ENCODE peak calls at places on chromosomes 11 and 22, in nine cellular contexts. U is cardiac fibroblast; R is upper lobe of right lung; G is kidney epithelial cell; J is Calu3; S is neural progenitor cell; X is lower lobe of right lung; C is CD4-positive, alpha-beta T cell; T is progenitor cell of endocrine pancreas. H is an unnamed sample.
A peak's percentile ranks its signal among the peaks of the same experiment; 100 is the strongest.

GRCh38 chr11:103920933-103921332 is 115.5 kb upstream of the DDI1 start:
- DNase-seq in J (no peak), X (no peak), S (no peak), R (no peak), U (no peak), T (no peak), C (no peak), G (no peak), H (no peak)

GRCh38 chr22:22912722-22913253 is 25.2 kb downstream of the IGLL5 start:
- DNase-seq in G (no peak), S (no peak), R (no peak), U (no peak), X (no peak), T (no peak), J (no peak), C (no peak), H (no peak)

GRCh38 chr22:43905681-43906080 is 13.9 kb upstream of the PNPLA5 start:
- DNase-seq in S (no peak), T (no peak), X (no peak), C (no peak), U (no peak), J (no peak), G (no peak), R (no peak), H (no peak)

GRCh38 chr22:22811016-22812009 is 76.3 kb upstream of the IGLL5 start:
- DNase-seq in G (no peak), J (no peak), T (no peak), R (no peak), X (no peak), C (no peak), S (no peak), U (no peak), H (no peak)

GRCh38 chr11:46239801-46240061 is 37.7 kb upstream of the CREB3L1 start:
- DNase-seq in S (no peak), X (no peak), R (no peak), G (no peak), U (no peak), T (no peak), C (no peak), J (no peak), H (no peak)

GRCh38 chr11:45900916-45901617 is 6.0 kb downstream of the FREY1 start:
- DNase-seq in R (no peak), G (no peak), U (no peak), S (peak; percentile 48), X (no peak), T (no peak), C (no peak), J (no peak), H (peak; percentile 26)

GRCh38 chr22:45120931-45121330 is 42.8 kb upstream of the NUP50 start:
- DNase-seq in U (no peak), R (no peak), C (no peak), X (no peak), T (no peak), G (no peak), J (no peak), S (no peak), H (no peak)

GRCh38 chr22:49856343-49856742 is 2.7 kb downstream of the ZBED4 start:
- DNase-seq in T (no peak), J (no peak), G (no peak), S (no peak), X (no peak), U (no peak), R (peak; percentile 58), C (no peak), H (no peak)

GRCh38 chr11:75099635-75100034 is 3.0 kb upstream of the OR2AT4 start:
- DNase-seq in J (no peak), R (no peak), S (no peak), C (no peak), X (no peak), T (no peak), U (no peak), G (no peak), H (no peak)

GRCh38 chr11:86644291-86644690 is 28.1 kb downstream of the ME3 start:
- DNase-seq in C (no peak), R (no peak), S (no peak), G (no peak), U (peak; percentile 88), X (no peak), J (no peak), T (no peak), H (no peak)

GRCh38 chr22:36386900-36387663 is 685 bp downstream of the MYH9 start:
- DNase-seq in X (peak; percentile 92), G (no peak), U (no peak), T (no peak), R (peak; percentile 93), S (peak; percentile 50), C (no peak), J (peak; percentile 59), H (peak; percentile 48)

GRCh38 chr11:1876361-1877063 is 15.2 kb downstream of the PRR33 start:
- DNase-seq in J (peak; percentile 72), T (peak; percentile 56), R (peak; percentile 68), S (peak; percentile 65), U (peak; percentile 55), G (no peak), C (no peak), X (peak; percentile 52), H (peak; percentile 83)

GRCh38 chr11:70183483-70184176 is 19.5 kb upstream of the FADD start:
- DNase-seq in C (no peak), J (no peak), T (no peak), S (no peak), G (no peak), R (no peak), X (no peak), U (no peak), H (no peak)

GRCh38 chr22:45007247-45007945 is 2.4 kb downstream of the PHF21B start:
- DNase-seq in C (no peak), T (peak; percentile 87), J (peak; percentile 36), S (peak; percentile 96), X (no peak), R (no peak), U (peak; percentile 26), G (no peak), H (peak; percentile 88)

GRCh38 chr11:86171627-86172026 is 72.9 kb upstream of the EED start:
- DNase-seq in G (no peak), J (no peak), S (no peak), C (no peak), R (no peak), T (no peak), U (no peak), X (no peak), H (no peak)

GRCh38 chr11:97854357-97854756 is 1166.4 kb upstream of the CNTN5 start:
- DNase-seq in R (no peak), X (no peak), J (no peak), T (no peak), G (no peak), C (no peak), U (no peak), S (no peak), H (no peak)

GRCh38 chr11:104320091-104320490 is 156.1 kb upstream of the PDGFD start:
- DNase-seq in X (no peak), R (no peak), C (no peak), T (no peak), U (peak; percentile 13), S (no peak), G (no peak), J (no peak), H (no peak)

GRCh38 chr22:23166841-23167610 is 13.3 kb upstream of the BCR start:
- DNase-seq in T (no peak), G (no peak), R (no peak), U (no peak), S (peak; percentile 48), C (no peak), J (no peak), X (no peak), H (peak; percentile 90)

GRCh38 chr11:74024630-74025029 is 15.7 kb upstream of the UCP3 start:
- DNase-seq in U (peak; percentile 94), R (no peak), S (no peak), T (no peak), C (no peak), J (no peak), G (no peak), X (peak; percentile 64), H (no peak)

GRCh38 chr11:88626216-88626615 is 288.7 kb upstream of the CTSC start:
- DNase-seq in J (no peak), G (no peak), S (no peak), C (no peak), U (no peak), X (no peak), R (no peak), T (no peak), H (no peak)

GRCh38 chr11:61392991-61393595 is 706 bp downstream of the TMEM216 start:
- DNase-seq in G (no peak), U (no peak), T (no peak), S (peak; percentile 22), X (no peak), C (no peak), R (no peak), J (no peak), H (no peak)
- TF ChIP-seq CTCF in G (peak; percentile 40), U (no peak), T (no peak), S (no peak), X (no peak), C (peak; percentile 51), R (no peak), J (no peak), H (no peak)

GRCh38 chr11:15379483-15379882 is 264.8 kb downstream of the INSC start:
- DNase-seq in C (no peak), T (no peak), R (no peak), J (no peak), S (peak; percentile 16), U (no peak), X (no peak), G (no peak), H (no peak)
- TF ChIP-seq CTCF in C (no peak), T (no peak), R (no peak), J (no peak), S (peak; percentile 21), U (no peak), X (no peak), G (no peak), H (no peak)

GRCh38 chr11:78620159-78620558 is 45.5 kb upstream of the NARS2 start:
- DNase-seq in C (no peak), R (no peak), G (no peak), U (no peak), S (no peak), J (no peak), T (no peak), X (no peak), H (no peak)

GRCh38 chr11:78613053-78613813 is 38.6 kb upstream of the NARS2 start:
- DNase-seq in S (no peak), J (no peak), R (no peak), X (no peak), T (no peak), U (no peak), C (no peak), G (no peak), H (no peak)

GRCh38 chr11:78615724-78616123 is 41.1 kb upstream of the NARS2 start:
- DNase-seq in C (no peak), J (no peak), S (no peak), G (no peak), T (no peak), R (no peak), U (no peak), X (no peak), H (no peak)
- TF ChIP-seq CTCF in C (no peak), J (no peak), S (no peak), G (no peak), T (no peak), R (no peak), U (peak; percentile 16), X (no peak), H (no peak)

DNA sequence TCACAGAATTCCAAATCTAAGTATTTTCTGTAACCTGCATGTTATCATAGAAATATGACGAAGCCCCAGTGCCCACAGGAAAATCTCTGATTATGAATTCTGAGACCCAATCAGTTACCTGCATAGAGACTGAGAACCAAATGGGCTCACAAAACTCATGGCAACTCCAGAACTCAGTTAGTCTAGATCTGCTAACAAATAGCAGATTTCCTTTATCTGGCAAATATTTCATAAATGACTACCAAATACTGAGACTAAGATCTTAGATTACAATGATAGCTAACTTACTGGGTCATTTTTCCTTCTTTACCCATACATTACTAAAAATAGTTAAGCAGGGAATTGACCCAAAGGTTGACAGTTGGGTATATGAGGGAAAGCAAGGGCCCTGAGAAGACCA is 228.1 kb upstream of the FAT3 start:
- DNase-seq in X (no peak), R (no peak), S (no peak), U (no peak), T (no peak), G (no peak), C (no peak), J (no peak), H (no peak)
- TF ChIP-seq CTCF in X (no peak), R (no peak), S (no peak), U (no peak), T (no peak), G (no peak), C (no peak), J (no peak), H (no peak)